ENCODE peak calls at places on chromosomes 13 and 19, in four cellular contexts. One of them, this sample, is unnamed.

GRCh38 chr19:42189133-42189532 is 28.3 kb downstream of the DEDD2 start:
- DNase-seq in heart left ventricle: no peak
- DNase-seq in brain microvascular endothelial cell: no peak
- DNase-seq in activated gamma-delta T cell treated with anti-CD3 and anti-CD28 coated beads, Interleukin-2, amount 50 U/mL, for 16 hours: no peak
- DNase-seq in this sample: no peak

GRCh38 chr13:25971499-25972145 is 80.2 kb downstream of the SHISA2 start:
- DNase-seq in heart left ventricle: no peak
- DNase-seq in brain microvascular endothelial cell: no peak
- DNase-seq in activated gamma-delta T cell treated with anti-CD3 and anti-CD28 coated beads, Interleukin-2, amount 50 U/mL, for 16 hours: peak
- DNase-seq in this sample: no peak

GRCh38 chr13:112477070-112477619 is 101.0 kb downstream of the SPACA7 start:
- DNase-seq in heart left ventricle: no peak
- DNase-seq in brain microvascular endothelial cell: no peak
- DNase-seq in activated gamma-delta T cell treated with anti-CD3 and anti-CD28 coated beads, Interleukin-2, amount 50 U/mL, for 16 hours: no peak
- DNase-seq in this sample: no peak

GRCh38 chr19:39499082-39499642 is 415 bp downstream of the DLL3 start:
- DNase-seq in heart left ventricle: no peak
- DNase-seq in brain microvascular endothelial cell: no peak
- DNase-seq in activated gamma-delta T cell treated with anti-CD3 and anti-CD28 coated beads, Interleukin-2, amount 50 U/mL, for 16 hours: no peak
- DNase-seq in this sample: no peak

GRCh38 chr13:33381906-33382305 is 96.4 kb upstream of the STARD13 start:
- DNase-seq in heart left ventricle: no peak
- DNase-seq in brain microvascular endothelial cell: no peak
- DNase-seq in activated gamma-delta T cell treated with anti-CD3 and anti-CD28 coated beads, Interleukin-2, amount 50 U/mL, for 16 hours: no peak
- DNase-seq in this sample: no peak

GRCh38 chr13:39881887-39882286 is 226.4 kb downstream of the COG6 start:
- DNase-seq in heart left ventricle: no peak
- DNase-seq in brain microvascular endothelial cell: no peak
- DNase-seq in activated gamma-delta T cell treated with anti-CD3 and anti-CD28 coated beads, Interleukin-2, amount 50 U/mL, for 16 hours: no peak
- DNase-seq in this sample: no peak

GRCh38 chr13:98202026-98202425 is 25.0 kb upstream of the RNF113B start:
- DNase-seq in heart left ventricle: no peak
- DNase-seq in brain microvascular endothelial cell: no peak
- DNase-seq in activated gamma-delta T cell treated with anti-CD3 and anti-CD28 coated beads, Interleukin-2, amount 50 U/mL, for 16 hours: no peak
- DNase-seq in this sample: no peak

GRCh38 chr13:100461309-100462035 is 127.1 kb downstream of the GGACT start:
- DNase-seq in heart left ventricle: no peak
- DNase-seq in brain microvascular endothelial cell: no peak
- DNase-seq in activated gamma-delta T cell treated with anti-CD3 and anti-CD28 coated beads, Interleukin-2, amount 50 U/mL, for 16 hours: no peak
- DNase-seq in this sample: no peak

GRCh38 chr13:23889598-23890224 is 511 bp upstream of the MIPEP start:
- DNase-seq in heart left ventricle: no peak
- DNase-seq in brain microvascular endothelial cell: no peak
- DNase-seq in activated gamma-delta T cell treated with anti-CD3 and anti-CD28 coated beads, Interleukin-2, amount 50 U/mL, for 16 hours: no peak
- DNase-seq in this sample: no peak

GRCh38 chr13:112140366-112140765 is 73.4 kb downstream of the SOX1 start:
- DNase-seq in heart left ventricle: no peak
- DNase-seq in brain microvascular endothelial cell: no peak
- DNase-seq in activated gamma-delta T cell treated with anti-CD3 and anti-CD28 coated beads, Interleukin-2, amount 50 U/mL, for 16 hours: no peak
- DNase-seq in this sample: no peak

GRCh38 chr19:39599116-39599515 is 3.2 kb upstream of the LGALS13 start:
- DNase-seq in heart left ventricle: no peak
- DNase-seq in brain microvascular endothelial cell: peak
- DNase-seq in activated gamma-delta T cell treated with anti-CD3 and anti-CD28 coated beads, Interleukin-2, amount 50 U/mL, for 16 hours: no peak
- DNase-seq in this sample: no peak

GRCh38 chr19:29712744-29713516 is 2.1 kb downstream of the C19orf12 start:
- DNase-seq in heart left ventricle: no peak
- DNase-seq in brain microvascular endothelial cell: no peak
- DNase-seq in activated gamma-delta T cell treated with anti-CD3 and anti-CD28 coated beads, Interleukin-2, amount 50 U/mL, for 16 hours: no peak
- DNase-seq in this sample: no peak

GRCh38 chr19:18437481-18438330 is at the start of gene ISYNA1:
- DNase-seq in heart left ventricle: peak
- DNase-seq in brain microvascular endothelial cell: peak
- DNase-seq in activated gamma-delta T cell treated with anti-CD3 and anti-CD28 coated beads, Interleukin-2, amount 50 U/mL, for 16 hours: no peak
- DNase-seq in this sample: no peak

GRCh38 chr13:32988588-32989256 is 27.5 kb upstream of the KL start:
- DNase-seq in heart left ventricle: no peak
- DNase-seq in brain microvascular endothelial cell: no peak
- DNase-seq in activated gamma-delta T cell treated with anti-CD3 and anti-CD28 coated beads, Interleukin-2, amount 50 U/mL, for 16 hours: no peak
- DNase-seq in this sample: no peak

GRCh38 chr19:1953037-1953436 is 12.1 kb downstream of the CSNK1G2 start:
- DNase-seq in heart left ventricle: no peak
- DNase-seq in brain microvascular endothelial cell: no peak
- DNase-seq in activated gamma-delta T cell treated with anti-CD3 and anti-CD28 coated beads, Interleukin-2, amount 50 U/mL, for 16 hours: no peak
- DNase-seq in this sample: no peak

GRCh38 chr13:103006706-103007426 is 59.4 kb downstream of the SLC10A2 start:
- DNase-seq in heart left ventricle: peak
- DNase-seq in brain microvascular endothelial cell: no peak
- DNase-seq in activated gamma-delta T cell treated with anti-CD3 and anti-CD28 coated beads, Interleukin-2, amount 50 U/mL, for 16 hours: no peak
- DNase-seq in this sample: no peak

GRCh38 chr13:110057052-110057451 is 249.9 kb downstream of the COL4A1 start:
- DNase-seq in heart left ventricle: no peak
- DNase-seq in brain microvascular endothelial cell: no peak
- DNase-seq in activated gamma-delta T cell treated with anti-CD3 and anti-CD28 coated beads, Interleukin-2, amount 50 U/mL, for 16 hours: no peak
- DNase-seq in this sample: no peak

GRCh38 chr19:41409288-41409687 is 11.7 kb downstream of the BCKDHA start:
- DNase-seq in heart left ventricle: peak
- DNase-seq in brain microvascular endothelial cell: no peak
- DNase-seq in activated gamma-delta T cell treated with anti-CD3 and anti-CD28 coated beads, Interleukin-2, amount 50 U/mL, for 16 hours: no peak
- DNase-seq in this sample: no peak

GRCh38 chr13:30158774-30159445 is 148.4 kb downstream of the KATNAL1 start:
- DNase-seq in heart left ventricle: no peak
- DNase-seq in brain microvascular endothelial cell: peak
- DNase-seq in activated gamma-delta T cell treated with anti-CD3 and anti-CD28 coated beads, Interleukin-2, amount 50 U/mL, for 16 hours: no peak
- DNase-seq in this sample: no peak

GRCh38 chr19:50679177-50680125 is 30.2 kb downstream of the C19orf81 start:
- DNase-seq in heart left ventricle: peak
- DNase-seq in brain microvascular endothelial cell: peak
- DNase-seq in activated gamma-delta T cell treated with anti-CD3 and anti-CD28 coated beads, Interleukin-2, amount 50 U/mL, for 16 hours: peak
- DNase-seq in this sample: peak

GRCh38 chr13:92403606-92404005 is 823.0 kb upstream of the GPC6 start:
- DNase-seq in heart left ventricle: no peak
- DNase-seq in brain microvascular endothelial cell: no peak
- DNase-seq in activated gamma-delta T cell treated with anti-CD3 and anti-CD28 coated beads, Interleukin-2, amount 50 U/mL, for 16 hours: no peak
- DNase-seq in this sample: no peak

GRCh38 chr13:76976488-76976887 is 15.4 kb upstream of the CLN5 start:
- DNase-seq in heart left ventricle: no peak
- DNase-seq in brain microvascular endothelial cell: peak
- DNase-seq in activated gamma-delta T cell treated with anti-CD3 and anti-CD28 coated beads, Interleukin-2, amount 50 U/mL, for 16 hours: no peak
- DNase-seq in this sample: no peak